ENCODE peak calls at places on chromosomes 2 and 18, in six cellular contexts. W, C, F, T, Q and L are unnamed samples.

GRCh38 chr2:240340361-240340761 is 95.1 kb upstream of the GPC1 start:
- DNase-seq in W (no peak), C (no peak), F (no peak), T (no peak), Q (no peak), L (no peak)

GRCh38 chr18:26436176-26437031 is 111.9 kb downstream of the KCTD1 start:
- DNase-seq in W (no peak), C (no peak), F (no peak), T (no peak), Q (no peak), L (no peak)

GRCh38 chr2:95296036-95296435 is 1.1 kb upstream of the KCNIP3 start:
- DNase-seq in W (no peak), C (no peak), F (no peak), T (peak), Q (no peak), L (peak)

GRCh38 chr2:171248205-171248662 is 87.5 kb upstream of the TLK1 start:
- DNase-seq in W (peak), C (no peak), F (no peak), T (no peak), Q (no peak), L (no peak)

GRCh38 chr2:30758315-30758714 is 48.9 kb downstream of the CAPN13 start:
- DNase-seq in W (no peak), C (no peak), F (no peak), T (no peak), Q (no peak), L (no peak)

GRCh38 chr2:74587664-74588277 is 33.3 kb downstream of the DOK1 start:
- DNase-seq in W (peak), C (peak), F (peak), T (peak), Q (peak), L (peak)

GRCh38 chr2:95060446-95061118 is 35.1 kb downstream of the MAL start:
- DNase-seq in W (no peak), C (no peak), F (no peak), T (no peak), Q (no peak), L (no peak)

GRCh38 chr2:191302459-191303155 is 57.4 kb downstream of the MYO1B start:
- DNase-seq in W (peak), C (no peak), F (no peak), T (no peak), Q (no peak), L (no peak)

GRCh38 chr18:28854964-28855363 is 678.0 kb upstream of the CDH2 start:
- DNase-seq in W (no peak), C (no peak), F (no peak), T (no peak), Q (no peak), L (no peak)

GRCh38 chr18:20966795-20967194 is 144.8 kb downstream of the ROCK1 start:
- DNase-seq in W (no peak), C (no peak), F (no peak), T (no peak), Q (no peak), L (no peak)

GRCh38 chr18:60411715-60412114 is 39.1 kb upstream of the MC4R start:
- DNase-seq in W (no peak), C (no peak), F (no peak), T (no peak), Q (no peak), L (no peak)

GRCh38 chr2:160613466-160614153 is 120.0 kb upstream of the RBMS1 start:
- DNase-seq in W (no peak), C (no peak), F (no peak), T (no peak), Q (no peak), L (no peak)

GRCh38 chr2:26454561-26455001 is 23.3 kb downstream of the OTOF start:
- DNase-seq in W (no peak), C (no peak), F (no peak), T (no peak), Q (no peak), L (no peak)

GRCh38 chr2:38474833-38475566 is 97.9 kb upstream of the ATL2 start:
- DNase-seq in W (peak), C (no peak), F (no peak), T (no peak), Q (no peak), L (no peak)

GRCh38 chr2:109419960-109420370 is 193.8 kb downstream of the SEPTIN10 start:
- DNase-seq in W (no peak), C (no peak), F (no peak), T (no peak), Q (no peak), L (no peak)

GRCh38 chr18:44696892-44697291 is 16.2 kb downstream of the SETBP1 start:
- DNase-seq in W (no peak), C (no peak), F (no peak), T (no peak), Q (no peak), L (no peak)

GRCh38 chr2:95734976-95735890 is 143.4 kb downstream of the TRIM43 start:
- DNase-seq in W (no peak), C (no peak), F (no peak), T (no peak), Q (no peak), L (no peak)